ENCODE peak calls at places on chromosomes 11 and 22, in four cellular contexts. G is psoas muscle, K is astrocyte, J is neural crest cell. D is an unnamed sample.

GRCh38 chr11:19512621-19513020 is 200.0 kb upstream of the NAV2 start:
- DNase-seq in G (no peak), K (no peak), J (no peak), D (no peak)

GRCh38 chr11:72040497-72041363 is 39.6 kb downstream of the NUMA1 start:
- DNase-seq in K (peak; percentile 88), J (peak; percentile 54), G (peak; percentile 97), D (no peak)

GRCh38 chr11:24386551-24387404 is 110.1 kb upstream of the LUZP2 start:
- DNase-seq in K (peak; percentile 26), J (no peak), G (no peak), D (no peak)

GRCh38 chr11:130314184-130314748 is 451 bp downstream of the ZBTB44 start:
- DNase-seq in J (peak; percentile 36), K (no peak), G (peak; percentile 81), D (peak; percentile 35)

GRCh38 chr22:19984201-19984753 is 32.3 kb downstream of the ARVCF start:
- DNase-seq in J (no peak), G (peak; percentile 90), K (peak; percentile 68), D (no peak)

GRCh38 chr22:22974795-22975580 is 87.4 kb downstream of the IGLL5 start:
- DNase-seq in G (no peak), K (no peak), J (no peak), D (no peak)

GRCh38 chr22:39723463-39723862 is 152.9 kb downstream of the CACNA1I start:
- DNase-seq in J (no peak), G (no peak), K (no peak), D (no peak)

GRCh38 chr22:40976866-40977700 is 25.9 kb downstream of the RBX1 start:
- DNase-seq in K (no peak), G (no peak), J (no peak), D (no peak)

GRCh38 chr11:81420668-81421550 is 1312.8 kb downstream of the FAM181B start:
- DNase-seq in K (no peak), J (no peak), G (no peak), D (no peak)

GRCh38 chr22:29744902-29745301 is 21.9 kb downstream of the ZMAT5 start:
- DNase-seq in G (peak; percentile 94), J (no peak), K (no peak), D (no peak)

GRCh38 chr11:132095230-132096165 is 725.1 kb downstream of the NTM start:
- DNase-seq in G (no peak), J (no peak), K (no peak), D (no peak)

GRCh38 chr11:66852466-66853241 is 4.2 kb upstream of the LRFN4 start:
- DNase-seq in J (no peak), K (no peak), G (peak; percentile 48), D (peak; percentile 17)

GRCh38 chr11:113273720-113274119 is 40.7 kb upstream of the TTC12 start:
- DNase-seq in K (no peak), G (no peak), J (no peak), D (peak; percentile 87)

GRCh38 chr11:113272281-113272680 is 42.1 kb upstream of the TTC12 start:
- DNase-seq in K (no peak), G (no peak), J (no peak), D (peak; percentile 60)

GRCh38 chr11:113275602-113276001 is 38.8 kb upstream of the TTC12 start:
- DNase-seq in J (no peak), G (no peak), K (no peak), D (no peak)

GRCh38 chr11:113272927-113273615 is 41.3 kb upstream of the TTC12 start:
- DNase-seq in J (no peak), G (no peak), K (no peak), D (no peak)

DNA sequence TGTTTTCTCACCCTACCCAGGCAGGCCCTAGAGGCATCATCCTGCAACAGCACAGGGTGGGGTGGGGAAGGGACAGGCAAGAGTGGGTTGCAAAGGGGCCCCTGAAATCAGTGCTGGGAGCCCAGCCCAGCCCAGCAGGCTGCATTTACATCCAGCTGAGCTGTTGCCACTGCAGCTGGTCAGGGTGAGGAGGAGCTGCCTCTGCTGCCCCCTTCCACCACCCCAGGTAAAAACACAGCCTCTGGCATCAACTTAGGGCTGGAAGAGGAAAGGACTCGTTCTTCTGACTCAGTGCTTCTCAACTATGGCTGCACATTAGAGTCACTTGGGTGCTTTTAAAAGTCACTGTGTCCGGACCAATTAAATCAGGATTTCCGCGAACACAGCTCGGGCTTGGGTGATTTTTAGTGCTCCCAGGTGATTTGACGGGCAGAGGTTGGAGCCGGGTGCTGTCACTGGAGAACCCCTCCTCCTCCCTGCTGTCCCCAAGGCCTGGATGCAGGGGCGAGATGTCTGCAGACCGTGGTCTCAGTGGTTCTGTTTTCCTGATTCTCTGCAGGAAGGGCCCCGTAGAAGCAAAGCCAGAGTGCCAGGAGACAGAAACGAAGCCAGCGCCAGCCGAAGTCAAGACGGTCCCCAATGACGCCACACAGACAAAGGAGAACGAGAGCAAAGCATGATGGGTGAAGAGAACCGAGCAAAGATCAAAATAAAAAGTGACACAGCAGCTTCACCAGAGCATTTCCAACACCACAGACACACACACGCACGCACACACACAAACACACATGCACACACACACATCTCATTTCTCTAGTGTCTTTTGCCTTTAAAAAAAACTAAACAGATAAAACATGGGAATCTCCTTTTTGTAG is 39.4 kb upstream of the TTC12 start:
- DNase-seq in K (no peak), G (no peak), J (no peak), D (no peak)
- TF ChIP-seq CTCF in K (no peak), G (no peak), J (peak; percentile 26), D (no peak)

GRCh38 chr11:104946907-104947306 is 21.5 kb downstream of the CASP4 start:
- DNase-seq in K (peak; percentile 19), G (no peak), J (no peak), D (no peak)
- TF ChIP-seq CTCF in K (peak; percentile 44), G (peak; percentile 36), J (peak; percentile 64), D (peak; percentile 20)

DNA sequence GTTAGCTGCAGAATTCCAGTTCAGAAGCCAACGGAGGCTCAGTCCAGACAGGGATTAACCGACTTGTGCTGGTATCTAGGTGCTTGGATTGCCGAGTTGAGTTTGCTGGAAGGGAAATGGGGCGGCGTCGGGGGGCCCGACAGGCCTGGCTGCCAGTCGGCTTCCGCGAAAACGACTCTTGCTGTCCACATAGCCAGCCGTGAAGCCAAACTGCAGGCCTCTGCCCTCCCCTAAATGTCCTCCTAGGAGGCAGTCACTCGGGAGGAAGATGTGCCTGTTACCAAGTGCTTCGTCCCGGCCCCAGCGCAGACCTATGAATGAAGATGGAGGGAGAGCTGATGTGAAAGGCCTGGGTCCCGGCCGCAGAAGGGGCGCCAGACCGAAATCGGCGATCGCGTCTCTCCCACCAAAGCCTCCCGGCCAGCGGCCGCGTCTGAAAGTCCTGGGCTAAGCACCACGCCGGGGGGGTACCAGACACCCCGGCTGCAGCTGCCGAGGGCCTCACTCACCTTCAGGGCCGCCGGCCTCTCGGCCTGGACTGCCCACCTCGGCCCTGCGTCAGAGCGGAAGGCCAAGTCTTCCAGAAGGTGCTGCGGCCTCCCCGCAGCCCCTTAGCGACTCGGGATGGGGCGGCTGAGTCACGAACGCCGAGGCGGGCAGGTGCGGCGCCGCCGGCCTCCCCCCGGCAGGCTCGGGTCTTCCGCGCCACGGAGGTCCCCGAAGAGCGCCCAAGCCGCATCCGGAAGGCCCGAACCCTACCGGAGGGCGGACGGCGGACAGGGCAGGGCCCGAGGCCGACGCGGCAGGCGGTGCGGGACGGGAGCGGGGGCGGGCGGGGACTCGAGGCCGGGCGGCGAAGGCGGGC is 7.5 kb downstream of the DPAGT1 start:
- DNase-seq in J (no peak), K (peak; percentile 26), G (peak; percentile 68), D (no peak)
- TF ChIP-seq CTCF in J (no peak), K (no peak), G (no peak), D (no peak)

GRCh38 chr11:61028135-61028729 is 56.8 kb downstream of the CD6 start:
- DNase-seq in K (no peak), J (no peak), G (no peak), D (no peak)
- TF ChIP-seq CTCF in K (no peak), J (no peak), G (no peak), D (no peak)

DNA sequence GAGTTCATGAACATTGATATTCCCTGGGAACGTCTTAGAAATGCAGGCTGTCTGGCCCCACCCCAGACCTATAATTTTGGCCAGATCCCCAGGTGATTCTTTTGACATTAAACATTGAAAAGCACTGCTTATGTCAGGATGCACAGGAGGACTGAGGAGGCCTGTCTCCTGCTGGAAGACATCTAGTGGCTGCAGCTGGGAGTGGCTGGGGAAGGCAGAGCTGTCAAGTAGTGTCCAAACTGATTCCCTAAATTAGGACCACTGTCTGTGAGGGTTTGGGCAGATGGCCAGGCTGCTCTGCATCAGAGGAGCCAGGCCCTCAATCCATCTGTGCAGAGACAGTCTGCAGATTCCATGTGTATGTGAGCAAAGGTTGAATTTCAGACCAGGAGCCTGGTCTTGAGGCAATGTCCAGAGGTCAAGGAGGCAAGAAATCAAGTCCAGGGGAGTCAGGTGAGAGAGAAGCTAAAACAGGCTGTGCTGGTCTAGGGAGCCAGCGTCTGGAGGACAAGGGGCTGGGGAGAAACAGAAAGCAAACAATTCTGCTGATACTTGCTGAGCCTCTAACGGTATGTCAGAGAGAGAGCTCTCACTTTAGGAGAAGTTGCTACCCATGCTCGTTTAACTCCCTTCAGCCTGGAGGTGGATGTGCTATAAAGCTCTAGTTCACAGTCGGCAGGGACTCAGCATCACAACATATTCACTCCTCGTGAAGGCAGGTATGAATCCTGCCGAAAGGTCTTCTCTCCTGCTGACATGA is 15.3 kb upstream of the SYTL2 start:
- DNase-seq in K (no peak), G (no peak), J (no peak), D (no peak)
- TF ChIP-seq CTCF in K (peak; percentile 35), G (peak; percentile 51), J (peak; percentile 55), D (peak; percentile 34)

D was measured in D721Med.